ENCODE peak calls at places on chromosomes 12 and 14, in seven cellular contexts. Y is IMR-90, G is psoas muscle, T is PC-9, F is A549, N is mucosa of descending colon, B is lower lobe of right lung. W is an unnamed sample.
A peak's percentile ranks its signal among the peaks of the same experiment; 100 is the strongest.

GRCh38 chr12:86264451-86265328 is 8.5 kb upstream of the MGAT4C start:
- DNase-seq in G (peak; percentile 37), B (peak; percentile 77), F (no peak), T (peak; percentile 78), N (peak; percentile 51), Y (no peak), W (peak; percentile 68)

GRCh38 chr12:51821423-51822260 is 26.9 kb downstream of the FIGNL2 start:
- DNase-seq in B (no peak), F (no peak), G (no peak), N (no peak), T (no peak), Y (no peak), W (no peak)

GRCh38 chr12:31991146-31991545 is 31.9 kb downstream of the RESF1 start:
- DNase-seq in N (no peak), B (no peak), Y (no peak), T (no peak), F (no peak), G (no peak), W (no peak)

GRCh38 chr12:27261866-27262265 is 17.8 kb downstream of the STK38L start:
- DNase-seq in G (no peak), F (no peak), N (no peak), B (no peak), Y (peak; percentile 57), T (no peak), W (peak; percentile 77)

GRCh38 chr12:109310247-109311125 is 1.4 kb upstream of the FOXN4 start:
- DNase-seq in F (no peak), B (no peak), G (no peak), Y (no peak), N (no peak), T (no peak), W (no peak)

GRCh38 chr12:112822056-112822455 is 30.5 kb downstream of the RPH3A start:
- DNase-seq in G (no peak), T (no peak), B (no peak), F (no peak), Y (no peak), N (no peak), W (no peak)

GRCh38 chr14:31937730-31938346 is 139.3 kb upstream of the ARHGAP5 start:
- DNase-seq in G (peak; percentile 61), T (peak; percentile 64), B (no peak), Y (peak; percentile 86), N (peak; percentile 58), F (peak; percentile 75), W (peak; percentile 94)

GRCh38 chr12:54759751-54760150 is 94.6 kb upstream of the MUCL1 start:
- DNase-seq in N (no peak), B (no peak), F (no peak), G (no peak), Y (peak; percentile 6), T (no peak), W (peak; percentile 73)

GRCh38 chr12:90842477-90842876 is 112.5 kb downstream of the CCER1 start:
- DNase-seq in T (no peak), G (no peak), Y (no peak), N (no peak), B (no peak), F (no peak), W (no peak)

GRCh38 chr12:65640489-65640901 is 183.8 kb upstream of the HMGA2 start:
- DNase-seq in B (no peak), Y (peak; percentile 64), T (no peak), G (no peak), F (no peak), N (no peak), W (no peak)

GRCh38 chr12:5789469-5789968 is 155.5 kb downstream of the ANO2 start:
- DNase-seq in F (no peak), G (no peak), B (no peak), Y (no peak), T (no peak), N (no peak), W (peak; percentile 38)

GRCh38 chr14:100246809-100247428 is 8.0 kb downstream of the YY1 start:
- DNase-seq in N (peak; percentile 53), Y (peak; percentile 47), B (no peak), F (peak; percentile 82), G (no peak), T (no peak), W (peak; percentile 80)

GRCh38 chr12:66132408-66132807 is 1.9 kb upstream of the LLPH start:
- DNase-seq in G (no peak), T (peak; percentile 19), N (no peak), F (no peak), Y (peak; percentile 94), B (no peak), W (peak; percentile 39)

GRCh38 chr14:64266206-64266605 is 28.0 kb downstream of the ESR2 start:
- DNase-seq in Y (peak; percentile 77), B (no peak), T (no peak), N (no peak), G (no peak), F (no peak), W (peak; percentile 25)

GRCh38 chr12:81468206-81468605 is 290.9 kb downstream of the PPFIA2 start:
- DNase-seq in Y (peak; percentile 1), F (no peak), B (no peak), G (no peak), N (no peak), T (no peak), W (peak; percentile 37)

GRCh38 chr12:3342051-3342450 is 149.0 kb upstream of the PRMT8 start:
- DNase-seq in F (no peak), Y (peak; percentile 4), N (peak; percentile 60), G (no peak), B (no peak), T (no peak), W (peak; percentile 23)

GRCh38 chr14:66610154-66610563 is 102.2 kb downstream of the GPHN start:
- DNase-seq in Y (peak; percentile 7), B (no peak), F (no peak), T (no peak), N (no peak), G (no peak), W (peak; percentile 72)

GRCh38 chr12:131511391-131511802 is 199.5 kb upstream of the SFSWAP start:
- DNase-seq in F (no peak), N (peak; percentile 16), G (no peak), Y (no peak), T (no peak), B (no peak), W (peak; percentile 52)

GRCh38 chr12:52867636-52868035 is 18.8 kb upstream of the KRT78 start:
- DNase-seq in F (no peak), G (peak; percentile 77), B (peak; percentile 86), N (peak; percentile 85), T (no peak), Y (no peak), W (no peak)

GRCh38 chr12:131631230-131631629 is 79.7 kb upstream of the SFSWAP start:
- DNase-seq in F (no peak), T (no peak), N (no peak), B (no peak), G (no peak), Y (no peak), W (no peak)

GRCh38 chr12:100427078-100427477 is 46.6 kb upstream of the NR1H4 start:
- DNase-seq in F (peak; percentile 35), G (no peak), T (no peak), B (no peak), N (no peak), Y (peak; percentile 72), W (peak; percentile 81)

DNA sequence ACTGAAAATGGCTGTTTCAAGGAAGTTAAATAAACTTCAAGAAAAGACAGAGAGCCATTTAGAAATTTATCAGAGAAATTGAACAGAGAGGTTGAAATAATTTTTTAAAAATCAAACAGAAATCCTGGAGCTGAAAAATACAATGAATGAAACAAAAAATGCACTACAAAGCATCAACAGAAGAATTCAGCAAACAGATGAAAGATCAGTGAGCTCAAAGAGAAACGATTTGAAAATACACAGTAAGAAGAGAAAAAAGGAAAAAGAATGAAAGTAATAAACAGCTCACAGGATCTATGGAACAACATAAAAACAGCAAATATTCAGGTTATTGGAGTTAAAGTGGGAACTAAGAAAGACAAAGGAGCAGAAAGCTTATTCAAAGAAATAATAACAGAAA is 26.2 kb downstream of the COX16 start:
- DNase-seq in G (no peak), B (no peak), Y (no peak), F (no peak), T (no peak), N (no peak), W (no peak)
- H3K4me1 ChIP-seq in G (peaks cover 11% of the 10 kb centered on the region), B (no peaks in the 10 kb centered on the region), Y (no peaks in the 10 kb centered on the region), F (no peaks in the 10 kb centered on the region), T (no peaks in the 10 kb centered on the region), N (no peaks in the 10 kb centered on the region), W (no peaks in the 10 kb centered on the region)

GRCh38 chr14:77024171-77024627 is 4.3 kb downstream of the IRF2BPL start:
- DNase-seq in F (no peak), B (peak; percentile 57), N (peak; percentile 71), G (no peak), T (no peak), Y (peak; percentile 43), W (peak; percentile 76)
- H3K4me3 ChIP-seq in F (peak overlapping the region; percentile 78), B (peak overlapping the region; percentile 81), N (no peak overlapping the region), G (peak overlapping the region; percentile 91), T (peak overlapping the region; percentile 64), Y (peak overlapping the region; percentile 52), W (peak overlapping the region; percentile 99)

GRCh38 chr14:68195126-68195525 is 375.5 kb downstream of the RAD51B start:
- DNase-seq in B (no peak), T (no peak), G (no peak), F (no peak), N (no peak), Y (no peak), W (peak; percentile 38)
- H3K4me1 ChIP-seq in B (peaks cover 12% of the 10 kb centered on the region), T (peaks cover 26% of the 10 kb centered on the region), G (peaks cover 67% of the 10 kb centered on the region), F (peaks cover 80% of the 10 kb centered on the region), N (peaks cover 14% of the 10 kb centered on the region), Y (peaks cover 2% of the 10 kb centered on the region), W (peaks cover 17% of the 10 kb centered on the region)

DNA sequence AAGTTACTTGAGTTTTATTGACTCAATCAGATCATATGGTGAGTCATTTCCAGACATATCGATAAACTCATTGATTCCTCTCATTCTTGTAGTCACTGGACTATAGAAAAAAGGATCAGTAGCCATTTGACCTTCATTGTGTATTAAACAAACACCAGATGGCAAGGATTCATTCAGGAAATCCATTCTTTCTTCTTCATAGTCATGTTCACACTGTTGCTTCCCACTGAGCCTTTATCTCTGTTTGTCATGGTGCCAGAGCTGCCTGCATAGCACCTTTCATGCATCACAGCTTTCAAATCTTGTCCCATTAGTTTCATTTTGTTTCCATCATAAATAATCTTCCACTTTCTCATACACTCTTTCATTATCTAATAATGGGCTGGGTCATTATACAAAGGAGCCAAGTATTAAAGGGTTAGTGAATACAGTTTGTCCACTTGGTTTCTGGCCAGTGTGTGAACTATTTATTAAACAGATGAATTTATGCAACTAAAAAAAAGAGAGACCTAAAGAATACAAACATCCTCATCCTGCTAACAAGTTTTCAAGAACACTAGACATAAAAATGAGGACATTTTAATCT is 476.3 kb downstream of the FOXG1 start:
- DNase-seq in G (no peak), T (no peak), F (no peak), B (no peak), N (no peak), Y (peak; percentile 8), W (peak; percentile 23)
- H3K4me3 ChIP-seq in G (no peak overlapping the region), T (no peak overlapping the region), F (no peak overlapping the region), B (no peak overlapping the region), N (no peak overlapping the region), Y (no peak overlapping the region), W (no peak overlapping the region)

W was measured in PC-3.